ENCODE peak calls at places on chromosomes 13 and 19, in ten cellular contexts. X is left colon; J is uterus; H is AG08396; W is RWPE1; B is astrocyte of the spinal cord; A is stimulated activated CD4-positive, alpha-beta T cell treated with anti-CD3 and anti-CD28 coated beads, Interleukin-15, amount 100 ng/mL, for 48 hours; F is fibroblast of mammary gland; L is psoas muscle; P is immature natural killer cell. U is an unnamed sample.

GRCh38 chr13:72437458-72437857 is 290.0 kb downstream of the MZT1 start:
- DNase-seq in J (no peak), X (no peak), F (peak), A (no peak), H (no peak), W (no peak), B (peak), L (no peak), P (no peak), U (no peak)

GRCh38 chr13:61030445-61030844 is 385.2 kb downstream of the PCDH20 start:
- DNase-seq in B (no peak), J (no peak), P (no peak), F (no peak), A (no peak), H (no peak), X (no peak), L (no peak), W (no peak), U (no peak)

GRCh38 chr19:17210296-17210695 is 4.9 kb upstream of the USE1 start:
- DNase-seq in F (peak), B (no peak), H (no peak), J (no peak), W (no peak), L (no peak), X (no peak), P (no peak), A (no peak), U (no peak)

GRCh38 chr19:651114-651818 is 11.6 kb downstream of the FGF22 start:
- DNase-seq in J (no peak), L (no peak), P (no peak), F (no peak), A (no peak), B (no peak), H (no peak), X (no peak), W (no peak), U (no peak)

GRCh38 chr13:110455444-110455843 is 106.1 kb downstream of the RAB20 start:
- DNase-seq in A (no peak), F (no peak), J (no peak), P (no peak), X (no peak), B (no peak), L (no peak), W (no peak), H (no peak), U (no peak)

GRCh38 chr19:28406966-28407365 is 806.0 kb downstream of the UQCRFS1 start:
- DNase-seq in W (no peak), P (no peak), J (no peak), L (no peak), B (no peak), A (no peak), H (no peak), F (no peak), X (no peak), U (no peak)

GRCh38 chr13:65387743-65388347 is 1842.3 kb downstream of the PCDH9 start:
- DNase-seq in F (no peak), J (no peak), B (no peak), X (no peak), A (no peak), W (no peak), L (no peak), P (no peak), H (no peak), U (no peak)

GRCh38 chr13:20512042-20512683 is 13.5 kb downstream of the CRYL1 start:
- DNase-seq in X (no peak), F (no peak), A (no peak), J (no peak), P (no peak), L (no peak), W (no peak), B (no peak), H (no peak), U (no peak)

GRCh38 chr19:50415661-50416033 is 3.1 kb upstream of the SPIB start:
- DNase-seq in X (peak), L (no peak), P (no peak), W (no peak), B (no peak), F (no peak), A (no peak), H (no peak), J (no peak), U (no peak)

GRCh38 chr13:33230178-33230881 is 55.2 kb downstream of the STARD13 start:
- DNase-seq in W (no peak), A (no peak), H (peak), F (peak), P (no peak), L (no peak), B (peak), X (no peak), J (no peak), U (no peak)

GRCh38 chr19:31641591-31641990 is 292.4 kb upstream of the TSHZ3 start:
- DNase-seq in B (peak), J (no peak), P (no peak), F (no peak), L (no peak), X (no peak), H (no peak), A (no peak), W (no peak), U (no peak)

GRCh38 chr13:109631069-109631468 is 155.3 kb downstream of the IRS2 start:
- DNase-seq in J (no peak), X (no peak), B (no peak), W (no peak), A (no peak), H (no peak), L (no peak), P (no peak), F (no peak), U (no peak)

GRCh38 chr13:110463876-110464510 is 97.5 kb downstream of the RAB20 start:
- DNase-seq in F (peak), J (no peak), L (no peak), W (no peak), H (no peak), X (no peak), P (no peak), A (no peak), B (no peak), U (no peak)

GRCh38 chr13:40485611-40486517 is 180.6 kb downstream of the FOXO1 start:
- DNase-seq in H (no peak), A (peak), B (no peak), P (peak), J (no peak), L (no peak), W (no peak), F (no peak), X (no peak), U (no peak)

GRCh38 chr13:99496322-99497142 is 4.7 kb upstream of the TM9SF2 start:
- DNase-seq in A (peak), F (peak), X (peak), B (no peak), L (peak), H (peak), P (peak), W (no peak), J (peak), U (no peak)

GRCh38 chr19:48539503-48540096 is 12.4 kb upstream of the SULT2B1 start:
- DNase-seq in J (no peak), L (no peak), A (no peak), B (peak), X (peak), W (no peak), P (no peak), H (no peak), F (peak), U (peak)

GRCh38 chr13:62919491-62919890 is 1503.8 kb upstream of the PCDH20 start:
- DNase-seq in L (no peak), J (no peak), F (no peak), H (no peak), B (no peak), P (no peak), X (no peak), W (no peak), A (no peak), U (no peak)

GRCh38 chr13:50521750-50522149 is 321.7 kb downstream of the DLEU7 start:
- DNase-seq in P (no peak), B (peak), W (no peak), X (no peak), H (no peak), A (no peak), F (peak), L (no peak), J (no peak), U (peak)

GRCh38 chr19:13797870-13798269 is 2.6 kb downstream of the ZSWIM4 start:
- DNase-seq in W (no peak), X (no peak), F (peak), B (peak), L (peak), P (no peak), A (no peak), H (no peak), J (peak), U (no peak)

GRCh38 chr19:8342684-8343482 is at the start of gene KANK3:
- DNase-seq in X (peak), H (peak), L (peak), P (peak), F (peak), B (peak), W (peak), A (peak), J (peak), U (peak)

GRCh38 chr19:35211545-35212230 is 16.9 kb downstream of the FAM187B start:
- DNase-seq in W (no peak), X (peak), B (no peak), L (peak), J (peak), A (no peak), P (peak), H (no peak), F (no peak), U (no peak)

GRCh38 chr13:39760521-39760920 is 105.1 kb downstream of the COG6 start:
- DNase-seq in P (no peak), H (no peak), J (no peak), L (no peak), F (peak), A (no peak), B (no peak), W (no peak), X (no peak), U (no peak)

GRCh38 chr13:99320693-99321481 is 13.7 kb upstream of the GPR183 start:
- DNase-seq in P (no peak), W (peak), F (peak), B (peak), L (no peak), A (no peak), J (no peak), H (no peak), X (no peak), U (peak)

GRCh38 chr19:2578391-2578826 is 102.5 kb downstream of the GADD45B start:
- DNase-seq in A (no peak), F (peak), L (no peak), X (peak), W (peak), J (no peak), P (no peak), B (peak), H (peak), U (peak)

GRCh38 chr19:17282488-17283256 is 971 bp downstream of the ANKLE1 start:
- DNase-seq in F (peak), B (peak), P (peak), L (peak), H (peak), X (peak), W (peak), J (peak), A (peak), U (no peak)

GRCh38 chr13:98487522-98487921 is 89.4 kb downstream of the STK24 start:
- DNase-seq in P (no peak), X (no peak), A (no peak), J (no peak), W (no peak), B (no peak), F (no peak), H (no peak), L (no peak), U (no peak)

GRCh38 chr13:37715606-37716015 is 117.0 kb upstream of the POSTN start:
- DNase-seq in B (peak), A (no peak), F (peak), P (no peak), W (peak), X (no peak), L (no peak), J (no peak), H (no peak), U (no peak)

GRCh38 chr19:1046836-1047695 is 7.2 kb downstream of the ABCA7 start:
- DNase-seq in P (no peak), J (no peak), A (no peak), H (no peak), X (no peak), B (no peak), L (peak), W (no peak), F (no peak), U (no peak)

GRCh38 chr13:46278474-46278873 is 66.7 kb downstream of the LRRC63 start:
- DNase-seq in J (no peak), H (no peak), F (no peak), X (no peak), W (no peak), P (no peak), L (no peak), A (no peak), B (no peak), U (no peak)

GRCh38 chr13:101115762-101116161 is 300.5 kb downstream of the NALCN start:
- DNase-seq in P (no peak), W (no peak), X (no peak), J (no peak), A (no peak), B (peak), F (peak), H (no peak), L (no peak), U (no peak)